ENCODE peak calls at places on chromosomes 11 and 22, in eight cellular contexts. A is fibroblast of lung, S is mammary epithelial cell, Q is OCI-LY7, I is AG04450, G is adrenal gland, B is heart right ventricle, K is brain microvascular endothelial cell. P is an unnamed sample.

GRCh38 chr11:62708423-62709261 is 1.2 kb downstream of the GNG3 start:
- DNase-seq in A (no peak), S (peak; percentile 34), Q (no peak), I (no peak), G (peak; percentile 40), B (no peak), K (no peak), P (peak; percentile 46)

GRCh38 chr22:42643632-42644421 is 3.4 kb upstream of the ATP5MGL start:
- DNase-seq in A (no peak), S (no peak), Q (no peak), I (no peak), G (no peak), B (no peak), K (no peak), P (no peak)

GRCh38 chr22:20010307-20011122 is 6.1 kb downstream of the ARVCF start:
- DNase-seq in A (no peak), S (peak; percentile 58), Q (no peak), I (no peak), G (no peak), B (no peak), K (no peak), P (no peak)

GRCh38 chr11:66845876-66846212 is 2.6 kb downstream of the RCE1 start:
- DNase-seq in A (no peak), S (no peak), Q (no peak), I (no peak), G (peak; percentile 19), B (no peak), K (no peak), P (no peak)

GRCh38 chr11:55942785-55943392 is 6.7 kb upstream of the OR5I1 start:
- DNase-seq in A (peak; percentile 1), S (peak; percentile 16), Q (peak; percentile 32), I (no peak), G (no peak), B (no peak), K (peak; percentile 1), P (no peak)

GRCh38 chr11:69808708-69809107 is 10.5 kb downstream of the FGF3 start:
- DNase-seq in A (peak; percentile 60), S (no peak), Q (no peak), I (no peak), G (no peak), B (no peak), K (peak; percentile 5), P (no peak)

GRCh38 chr11:84498016-84498415 is 1129.1 kb downstream of the DLG2 start:
- DNase-seq in A (peak; percentile 93), S (no peak), Q (no peak), I (no peak), G (peak; percentile 56), B (no peak), K (peak; percentile 75), P (no peak)

GRCh38 chr11:1303196-1303821 is 6.1 kb downstream of the TOLLIP start:
- DNase-seq in A (peak; percentile 26), S (peak; percentile 34), Q (no peak), I (no peak), G (no peak), B (peak; percentile 10), K (no peak), P (no peak)

GRCh38 chr22:32574957-32575893 is 100.6 kb downstream of the FBXO7 start:
- DNase-seq in A (peak; percentile 11), S (no peak), Q (no peak), I (no peak), G (no peak), B (no peak), K (no peak), P (no peak)

GRCh38 chr11:1194231-1194976 is 28.5 kb upstream of the MUC5B start:
- DNase-seq in A (no peak), S (no peak), Q (no peak), I (no peak), G (no peak), B (no peak), K (no peak), P (no peak)

GRCh38 chr11:128692750-128693578 is 908 bp upstream of the FLI1 start:
- DNase-seq in A (peak; percentile 39), S (peak; percentile 52), Q (peak; percentile 42), I (no peak), G (peak; percentile 28), B (peak; percentile 52), K (peak; percentile 42), P (no peak)

GRCh38 chr22:23115825-23116494 is 25.8 kb downstream of the RSPH14 start:
- DNase-seq in A (no peak), S (no peak), Q (no peak), I (no peak), G (no peak), B (no peak), K (no peak), P (no peak)

GRCh38 chr11:367956-368413 is 1.3 kb upstream of the B4GALNT4 start:
- DNase-seq in A (no peak), S (no peak), Q (no peak), I (no peak), G (no peak), B (no peak), K (no peak), P (no peak)

GRCh38 chr11:24253237-24253760 is 243.6 kb upstream of the LUZP2 start:
- DNase-seq in A (no peak), S (no peak), Q (no peak), I (no peak), G (no peak), B (no peak), K (no peak), P (no peak)
- TF ChIP-seq CTCF in A (no peak), S (no peak), Q (no peak), I (no peak), G (no peak), B (no peak), K (no peak), P (no peak)

GRCh38 chr11:125072210-125072960 is 9.3 kb downstream of the SLC37A2 start:
- DNase-seq in A (no peak), S (no peak), Q (peak; percentile 89), I (no peak), G (no peak), B (no peak), K (no peak), P (no peak)

GRCh38 chr11:125069796-125070195 is 6.7 kb downstream of the SLC37A2 start:
- DNase-seq in A (no peak), S (peak; percentile 79), Q (no peak), I (no peak), G (no peak), B (no peak), K (no peak), P (no peak)

GRCh38 chr11:125070699-125071254 is 7.7 kb downstream of the SLC37A2 start:
- DNase-seq in A (peak; percentile 60), S (peak; percentile 85), Q (peak; percentile 33), I (no peak), G (peak; percentile 96), B (peak; percentile 59), K (peak; percentile 19), P (no peak)

GRCh38 chr11:125071831-125072209 is 8.7 kb downstream of the SLC37A2 start:
- DNase-seq in A (no peak), S (no peak), Q (peak; percentile 12), I (no peak), G (no peak), B (no peak), K (no peak), P (no peak)

DNA sequence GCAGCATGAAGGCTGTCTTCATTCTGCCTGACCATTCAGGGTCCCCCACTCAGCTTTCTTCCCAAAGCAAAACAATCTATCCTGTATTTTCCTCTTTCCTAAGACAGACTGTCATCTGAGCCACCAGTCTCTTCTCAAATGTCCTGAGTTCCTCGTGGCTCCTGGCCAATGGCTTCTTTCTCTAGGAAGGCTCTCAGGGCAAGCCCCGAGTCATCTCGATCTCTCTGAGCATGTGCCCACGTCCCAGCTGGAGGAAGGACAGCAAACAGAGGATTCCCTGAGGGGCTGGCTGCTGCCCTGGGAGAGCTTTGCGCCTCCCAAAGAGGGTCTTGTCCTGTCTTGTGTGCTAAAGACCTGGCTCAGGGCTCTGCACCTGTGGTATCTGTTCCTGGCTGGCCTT is 8.3 kb downstream of the SLC37A2 start:
- DNase-seq in A (no peak), S (no peak), Q (no peak), I (no peak), G (peak; percentile 70), B (no peak), K (no peak), P (no peak)
- H3K27ac ChIP-seq in A (no peak overlapping the region), S (peak overlapping the region; percentile 83), Q (no peak overlapping the region), I (no peak overlapping the region), G (peak overlapping the region; percentile 97), B (peak overlapping the region; percentile 87), K (no peak overlapping the region), P (no peak overlapping the region)

DNA sequence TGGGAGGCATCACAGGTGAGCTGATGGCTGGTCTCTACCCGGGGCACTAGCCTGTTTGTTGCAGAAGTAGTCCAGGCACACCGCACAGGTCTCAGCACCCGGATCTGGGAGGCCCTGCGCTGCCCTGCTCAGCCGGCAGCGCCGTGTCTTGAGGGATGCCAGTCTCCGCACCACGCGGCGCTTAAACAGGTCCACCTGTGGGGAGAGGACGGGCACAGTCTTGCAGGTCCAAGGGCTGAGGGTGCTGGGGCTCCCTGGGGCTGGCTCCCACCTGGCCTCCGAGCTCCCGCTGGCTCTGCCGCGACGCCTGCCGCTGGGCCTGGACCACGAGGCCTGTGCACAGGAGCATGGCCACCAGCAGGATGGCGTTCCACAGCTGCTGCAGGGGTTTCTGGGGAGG is 7.2 kb downstream of the RNF215 start:
- DNase-seq in A (no peak), S (no peak), Q (no peak), I (no peak), G (no peak), B (no peak), K (no peak), P (no peak)
- TF ChIP-seq CTCF in A (no peak), S (no peak), Q (no peak), I (no peak), G (no peak), B (no peak), K (no peak), P (no peak)

DNA sequence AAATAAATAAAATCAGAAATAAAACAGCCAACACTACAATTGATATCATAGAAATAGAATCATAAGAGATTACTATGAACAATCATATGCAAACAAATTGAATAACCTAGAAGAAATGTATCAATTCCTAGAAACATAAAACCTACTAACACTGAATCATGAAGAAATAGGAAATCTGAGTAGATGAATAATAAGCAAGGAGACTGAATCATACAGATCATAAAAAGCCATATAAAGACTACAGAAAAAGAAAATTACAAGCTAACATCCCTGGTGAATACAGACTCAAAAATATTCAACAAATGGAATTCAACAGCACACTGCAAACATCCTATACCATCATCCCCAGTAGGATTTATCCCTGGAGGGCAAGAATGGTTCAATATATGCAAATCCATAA is 135.6 kb downstream of the SBF2 start:
- DNase-seq in A (no peak), S (peak; percentile 20), Q (no peak), I (no peak), G (no peak), B (no peak), K (no peak), P (no peak)
- H3K27ac ChIP-seq in A (no peak overlapping the region), S (no peak overlapping the region), Q (no peak overlapping the region), I (no peak overlapping the region), G (no peak overlapping the region), B (no peak overlapping the region), K (no peak overlapping the region), P (no peak overlapping the region)

DNA sequence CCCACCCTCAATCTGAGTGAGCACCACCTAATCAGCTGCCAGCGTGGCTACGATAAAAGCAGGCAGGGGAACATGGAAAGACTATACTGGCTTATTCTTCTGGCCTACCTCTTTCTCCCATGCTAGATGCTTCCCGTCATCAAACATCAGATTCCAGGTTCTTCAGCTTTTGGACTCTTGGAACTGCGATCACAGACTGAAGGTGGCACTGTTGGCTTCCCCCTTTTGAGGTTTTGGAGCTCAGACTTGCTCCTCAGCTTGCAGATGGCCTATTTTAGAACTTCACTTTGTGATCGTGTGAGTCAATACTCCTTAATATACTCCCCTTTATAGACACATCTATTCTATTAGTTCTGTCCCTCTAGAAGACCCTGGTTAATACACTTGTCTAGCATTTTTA is 543.7 kb upstream of the RAG2 start:
- DNase-seq in A (no peak), S (peak; percentile 4), Q (no peak), I (no peak), G (no peak), B (no peak), K (no peak), P (no peak)
- TF ChIP-seq CTCF in A (no peak), S (peak; percentile 24), Q (no peak), I (no peak), G (no peak), B (no peak), K (no peak), P (no peak)

P was measured in CD4-positive, alpha-beta T cell.